ENCODE peak calls at places on chromosomes 16 and 17, in four cellular contexts. One of them, this sample, is unnamed. For H3K4me1, the result is how much of the 10 kb centered on the place peaks cover.

GRCh38 chr16:11232852-11233726 is 22.9 kb downstream of the SOCS1 start:
- DNase-seq in IMR-90: no peak
- DNase-seq in H1: peak
- DNase-seq in mesenchymal stem cell: no peak
- DNase-seq in this sample: no peak

GRCh38 chr17:29036584-29036983 is 6.4 kb upstream of the PIPOX start:
- DNase-seq in H1: no peak
- DNase-seq in mesenchymal stem cell: no peak
- DNase-seq in IMR-90: no peak
- DNase-seq in this sample: no peak

GRCh38 chr17:81940538-81941483 is 3.7 kb upstream of the PYCR1 start:
- DNase-seq in mesenchymal stem cell: no peak
- DNase-seq in H1: no peak
- DNase-seq in IMR-90: no peak
- DNase-seq in this sample: no peak

GRCh38 chr17:61455754-61456681 is 3.8 kb downstream of the TBX4 start:
- DNase-seq in H1: peak
- DNase-seq in IMR-90: no peak
- DNase-seq in mesenchymal stem cell: no peak
- DNase-seq in this sample: no peak

GRCh38 chr17:76983075-76983411 is 114.8 kb downstream of the MGAT5B start:
- DNase-seq in IMR-90: no peak
- DNase-seq in H1: no peak
- DNase-seq in mesenchymal stem cell: no peak
- DNase-seq in this sample: no peak

GRCh38 chr17:3882276-3882675 is 10.6 kb downstream of the CAMKK1 start:
- DNase-seq in IMR-90: no peak
- DNase-seq in H1: no peak
- DNase-seq in mesenchymal stem cell: no peak
- DNase-seq in this sample: no peak

GRCh38 chr16:1862394-1862793 is 9.6 kb downstream of the MEIOB start:
- DNase-seq in IMR-90: no peak
- DNase-seq in mesenchymal stem cell: no peak
- DNase-seq in H1: no peak
- DNase-seq in this sample: no peak

GRCh38 chr17:7056386-7056785 is 12.5 kb upstream of the SLC16A11 start:
- DNase-seq in IMR-90: no peak
- DNase-seq in mesenchymal stem cell: peak
- DNase-seq in H1: no peak
- DNase-seq in this sample: no peak

GRCh38 chr17:18005496-18005895 is 32.8 kb downstream of the DRC3 start:
- DNase-seq in IMR-90: no peak
- DNase-seq in H1: no peak
- DNase-seq in mesenchymal stem cell: no peak
- DNase-seq in this sample: no peak

GRCh38 chr16:87190288-87191240 is 126.6 kb downstream of the C16orf95 start:
- DNase-seq in H1: no peak
- DNase-seq in mesenchymal stem cell: no peak
- DNase-seq in IMR-90: no peak
- DNase-seq in this sample: no peak

GRCh38 chr17:62950067-62950466 is 16.0 kb upstream of the TANC2 start:
- DNase-seq in mesenchymal stem cell: peak
- DNase-seq in H1: no peak
- DNase-seq in IMR-90: peak
- DNase-seq in this sample: no peak

GRCh38 chr17:43020789-43021738 is 1.1 kb downstream of the VAT1 start:
- DNase-seq in H1: peak
- DNase-seq in IMR-90: peak
- DNase-seq in mesenchymal stem cell: peak
- DNase-seq in this sample: peak

GRCh38 chr16:69942627-69943170 is 8.4 kb upstream of the CLEC18A start:
- DNase-seq in mesenchymal stem cell: no peak
- DNase-seq in H1: no peak
- DNase-seq in IMR-90: no peak
- DNase-seq in this sample: no peak

GRCh38 chr16:78127130-78127529 is 27.7 kb downstream of the WWOX start:
- DNase-seq in H1: no peak
- DNase-seq in IMR-90: peak
- DNase-seq in mesenchymal stem cell: peak
- DNase-seq in this sample: no peak

GRCh38 chr17:79667746-79668145 is 56.9 kb upstream of the RBFOX3 start:
- DNase-seq in H1: no peak
- DNase-seq in IMR-90: no peak
- DNase-seq in mesenchymal stem cell: no peak
- DNase-seq in this sample: no peak

GRCh38 chr17:45432405-45433113 is at the start of gene ARHGAP27:
- DNase-seq in IMR-90: no peak
- DNase-seq in H1: peak
- DNase-seq in mesenchymal stem cell: peak
- DNase-seq in this sample: no peak

GRCh38 chr17:49193513-49194296 is 16.7 kb downstream of the GNGT2 start:
- DNase-seq in mesenchymal stem cell: peak
- DNase-seq in IMR-90: peak
- DNase-seq in H1: peak
- DNase-seq in this sample: peak

GRCh38 chr16:2487903-2488531 is 13.1 kb downstream of the TBC1D24 start:
- DNase-seq in mesenchymal stem cell: no peak
- DNase-seq in H1: no peak
- DNase-seq in IMR-90: no peak
- DNase-seq in this sample: no peak

GRCh38 chr17:66964930-66965800 is 658 bp downstream of the CACNG4 start:
- DNase-seq in mesenchymal stem cell: no peak
- DNase-seq in IMR-90: no peak
- DNase-seq in H1: peak
- DNase-seq in this sample: no peak

GRCh38 chr16:14302031-14302398 is 230.9 kb downstream of the MRTFB start:
- DNase-seq in mesenchymal stem cell: peak
- DNase-seq in H1: no peak
- DNase-seq in IMR-90: peak
- DNase-seq in this sample: no peak

GRCh38 chr17:44204453-44204882 is 4.8 kb upstream of the ATXN7L3 start:
- DNase-seq in IMR-90: peak
- DNase-seq in mesenchymal stem cell: peak
- DNase-seq in H1: no peak
- DNase-seq in this sample: no peak

GRCh38 chr17:3845754-3846738 is at the start of gene NCBP3:
- DNase-seq in IMR-90: peak
- DNase-seq in H1: peak
- DNase-seq in mesenchymal stem cell: peak
- DNase-seq in this sample: peak

GRCh38 chr17:302300-302698 is 50.3 kb downstream of the RPH3AL start:
- DNase-seq in H1: no peak
- DNase-seq in mesenchymal stem cell: no peak
- DNase-seq in IMR-90: no peak
- DNase-seq in this sample: no peak

GRCh38 chr17:876272-876671 is 94.1 kb downstream of the MRM3 start:
- DNase-seq in H1: no peak
- DNase-seq in IMR-90: no peak
- DNase-seq in mesenchymal stem cell: no peak
- DNase-seq in this sample: no peak

GRCh38 chr16:1786242-1787055 is 3.7 kb downstream of the NUBP2 start:
- DNase-seq in IMR-90: no peak
- DNase-seq in H1: peak
- DNase-seq in mesenchymal stem cell: no peak
- DNase-seq in this sample: no peak

GRCh38 chr16:3223913-3224515 is 10.9 kb downstream of the ZNF200 start:
- DNase-seq in H1: no peak
- DNase-seq in mesenchymal stem cell: no peak
- DNase-seq in IMR-90: no peak
- DNase-seq in this sample: no peak

GRCh38 chr17:3792481-3792880 is 8.5 kb downstream of the ITGAE start:
- DNase-seq in mesenchymal stem cell: no peak
- DNase-seq in IMR-90: no peak
- DNase-seq in H1: no peak
- DNase-seq in this sample: no peak

GRCh38 chr17:82965371-82965770 is 114.0 kb upstream of the METRNL start:
- DNase-seq in H1: no peak
- DNase-seq in mesenchymal stem cell: no peak
- DNase-seq in IMR-90: no peak
- DNase-seq in this sample: no peak
- H3K4me1 ChIP-seq in H1: under half
- H3K4me1 ChIP-seq in mesenchymal stem cell: under half
- H3K4me1 ChIP-seq in IMR-90: under half
- H3K4me1 ChIP-seq in this sample: under half

DNA sequence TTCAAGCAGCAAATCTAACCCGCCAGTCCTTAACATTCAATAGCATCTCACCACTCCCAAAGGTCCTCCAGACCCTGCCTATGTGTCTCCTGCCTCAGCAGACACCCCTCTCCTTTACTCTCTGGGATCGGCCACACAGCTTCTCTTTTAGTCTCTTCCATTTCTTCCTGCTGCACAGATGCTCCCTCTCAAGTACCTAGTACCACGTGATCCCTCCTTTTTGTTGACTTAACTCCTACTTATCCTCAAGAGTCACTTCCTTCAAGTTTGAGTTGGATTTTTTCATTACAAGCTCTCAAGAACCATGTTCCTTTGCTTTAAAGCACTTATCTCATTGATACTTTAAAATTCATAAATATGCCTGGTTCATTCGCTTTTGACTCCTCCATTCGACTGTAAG is 24.9 kb downstream of the AMFR start:
- DNase-seq in H1: no peak
- DNase-seq in IMR-90: no peak
- DNase-seq in mesenchymal stem cell: no peak
- DNase-seq in this sample: no peak
- H4K8ac ChIP-seq in H1: no peak
- H4K8ac ChIP-seq in IMR-90: no peak
- H4K8ac ChIP-seq in mesenchymal stem cell: no peak
- H4K8ac ChIP-seq in this sample: no peak

GRCh38 chr17:1958134-1958881 is 66.8 kb downstream of the RTN4RL1 start:
- DNase-seq in mesenchymal stem cell: no peak
- DNase-seq in H1: no peak
- DNase-seq in IMR-90: no peak
- DNase-seq in this sample: no peak
- H2AFZ ChIP-seq in mesenchymal stem cell: no peak
- H2AFZ ChIP-seq in H1: no peak
- H2AFZ ChIP-seq in IMR-90: no peak
- H2AFZ ChIP-seq in this sample: peak

GRCh38 chr16:88970095-88970494 is 6.9 kb downstream of the CBFA2T3 start:
- DNase-seq in mesenchymal stem cell: no peak
- DNase-seq in H1: no peak
- DNase-seq in IMR-90: no peak
- DNase-seq in this sample: no peak
- H3K4me1 ChIP-seq in mesenchymal stem cell: under half
- H3K4me1 ChIP-seq in H1: under half
- H3K4me1 ChIP-seq in IMR-90: under half
- H3K4me1 ChIP-seq in this sample: under half

GRCh38 chr16:89150981-89151380 is 20.6 kb upstream of the CDH15 start:
- DNase-seq in mesenchymal stem cell: no peak
- DNase-seq in H1: no peak
- DNase-seq in IMR-90: no peak
- DNase-seq in this sample: no peak

GRCh38 chr16:89150090-89150835 is 21.3 kb upstream of the CDH15 start:
- DNase-seq in H1: no peak
- DNase-seq in IMR-90: no peak
- DNase-seq in mesenchymal stem cell: no peak
- DNase-seq in this sample: no peak

GRCh38 chr16:89152831-89153700 is 18.5 kb upstream of the CDH15 start:
- DNase-seq in IMR-90: no peak
- DNase-seq in H1: no peak
- DNase-seq in mesenchymal stem cell: no peak
- DNase-seq in this sample: no peak

GRCh38 chr16:89146211-89147005 is 25.1 kb upstream of the CDH15 start:
- DNase-seq in IMR-90: no peak
- DNase-seq in mesenchymal stem cell: no peak
- DNase-seq in H1: no peak
- DNase-seq in this sample: no peak

GRCh38 chr16:89149386-89149785 is 22.2 kb upstream of the CDH15 start:
- DNase-seq in mesenchymal stem cell: no peak
- DNase-seq in H1: no peak
- DNase-seq in IMR-90: no peak
- DNase-seq in this sample: no peak
- H4K8ac ChIP-seq in mesenchymal stem cell: no peak
- H4K8ac ChIP-seq in H1: no peak
- H4K8ac ChIP-seq in IMR-90: no peak
- H4K8ac ChIP-seq in this sample: no peak

GRCh38 chr17:46823657-46824056 is 5.2 kb upstream of the WNT3 start:
- DNase-seq in mesenchymal stem cell: no peak
- DNase-seq in H1: no peak
- DNase-seq in IMR-90: no peak
- DNase-seq in this sample: no peak
- H2AFZ ChIP-seq in mesenchymal stem cell: no peak
- H2AFZ ChIP-seq in H1: no peak
- H2AFZ ChIP-seq in IMR-90: no peak
- H2AFZ ChIP-seq in this sample: no peak

GRCh38 chr17:78377858-78378224 is 608 bp upstream of the PGS1 start:
- DNase-seq in H1: no peak
- DNase-seq in IMR-90: no peak
- DNase-seq in mesenchymal stem cell: no peak
- DNase-seq in this sample: no peak

GRCh38 chr17:78381601-78382168 is 3.2 kb downstream of the PGS1 start:
- DNase-seq in mesenchymal stem cell: peak
- DNase-seq in IMR-90: no peak
- DNase-seq in H1: no peak
- DNase-seq in this sample: no peak

GRCh38 chr17:78380370-78380769 is 1.9 kb downstream of the PGS1 start:
- DNase-seq in mesenchymal stem cell: no peak
- DNase-seq in H1: no peak
- DNase-seq in IMR-90: no peak
- DNase-seq in this sample: no peak

GRCh38 chr17:78378225-78379133 is at the start of gene PGS1:
- DNase-seq in IMR-90: peak
- DNase-seq in mesenchymal stem cell: peak
- DNase-seq in H1: peak
- DNase-seq in this sample: peak

DNA sequence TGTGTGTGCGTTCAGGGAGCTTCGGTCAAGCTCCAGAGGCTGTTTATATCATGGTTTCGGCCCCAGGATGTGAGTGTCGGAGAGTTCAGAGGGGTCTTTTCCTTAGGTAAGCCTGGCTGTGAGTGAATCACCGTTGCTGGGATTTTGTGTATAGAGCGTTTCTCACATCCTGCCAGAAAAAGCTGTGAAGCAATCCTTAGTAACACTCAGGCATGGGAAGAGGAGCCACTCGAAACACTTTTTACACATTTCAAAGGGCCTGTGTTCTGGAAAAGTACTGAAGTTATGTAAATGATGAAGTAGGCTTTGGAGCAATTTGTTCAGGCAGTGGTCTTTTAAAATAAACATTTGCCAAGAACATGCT is 667 bp downstream of the PGS1 start:
- DNase-seq in H1: no peak
- DNase-seq in IMR-90: peak
- DNase-seq in mesenchymal stem cell: peak
- DNase-seq in this sample: no peak
- H3K4me1 ChIP-seq in H1: under half
- H3K4me1 ChIP-seq in IMR-90: under half
- H3K4me1 ChIP-seq in mesenchymal stem cell: under half
- H3K4me1 ChIP-seq in this sample: under half

GRCh38 chr16:68019167-68019680 is 3.5 kb upstream of the DPEP2NB start:
- DNase-seq in IMR-90: no peak
- DNase-seq in mesenchymal stem cell: no peak
- DNase-seq in H1: no peak
- DNase-seq in this sample: no peak

GRCh38 chr16:68022728-68023537 is at the start of the genes DDX28 and DUS2:
- DNase-seq in H1: peak
- DNase-seq in IMR-90: peak
- DNase-seq in mesenchymal stem cell: peak
- DNase-seq in this sample: peak

GRCh38 chr16:68021490-68021889 is 1.5 kb downstream of the DDX28 start:
- DNase-seq in IMR-90: no peak
- DNase-seq in mesenchymal stem cell: no peak
- DNase-seq in H1: no peak
- DNase-seq in this sample: no peak

GRCh38 chr16:68022278-68022727 is 729 bp downstream of the DDX28 start:
- DNase-seq in mesenchymal stem cell: no peak
- DNase-seq in IMR-90: no peak
- DNase-seq in H1: no peak
- DNase-seq in this sample: no peak
- H4K8ac ChIP-seq in mesenchymal stem cell: peak
- H4K8ac ChIP-seq in IMR-90: peak
- H4K8ac ChIP-seq in H1: peak
- H4K8ac ChIP-seq in this sample: peak

This sample was measured in neuronal stem cell.